ENCODE peak calls at places on chromosomes 7 and 10, in four cellular contexts. W, Q, U and F are unnamed samples.

GRCh38 chr10:119079572-119080520 is 771 bp downstream of the EIF3A start:
- DNase-seq in W (peak; percentile 81), Q (peak; percentile 46), U (peak; percentile 60), F (peak; percentile 44)

GRCh38 chr10:80357000-80357803 is 621 bp downstream of the DYDC2 start:
- DNase-seq in W (peak; percentile 8), Q (no peak), U (peak; percentile 23), F (no peak)

GRCh38 chr10:78413294-78414055 is 379.8 kb downstream of the RPS24 start:
- DNase-seq in W (no peak), Q (no peak), U (no peak), F (no peak)

GRCh38 chr7:22277375-22277774 is 79.6 kb downstream of the RAPGEF5 start:
- DNase-seq in W (no peak), Q (no peak), U (no peak), F (no peak)

GRCh38 chr7:124088590-124088989 is 55.7 kb upstream of the TMEM229A start:
- DNase-seq in W (no peak), Q (no peak), U (no peak), F (no peak)

GRCh38 chr7:54880326-54880989 is 121.4 kb upstream of the SEC61G start:
- DNase-seq in W (peak; percentile 75), Q (no peak), U (no peak), F (no peak)

GRCh38 chr10:100882681-100883321 is 30.0 kb upstream of the SLF2 start:
- DNase-seq in W (no peak), Q (no peak), U (no peak), F (no peak)

GRCh38 chr7:152180587-152180986 is 155.1 kb downstream of the GALNT11 start:
- DNase-seq in W (no peak), Q (no peak), U (no peak), F (no peak)

GRCh38 chr7:91504919-91505318 is 240.7 kb downstream of the FZD1 start:
- DNase-seq in W (no peak), Q (no peak), U (no peak), F (no peak)

GRCh38 chr7:71637578-71637977 is 505.6 kb downstream of the GALNT17 start:
- DNase-seq in W (no peak), Q (no peak), U (no peak), F (no peak)

GRCh38 chr10:48251525-48252353 is 22.8 kb downstream of the FRMPD2 start:
- DNase-seq in W (peak; percentile 16), Q (no peak), U (no peak), F (no peak)

GRCh38 chr10:24452030-24452429 is 243.1 kb downstream of the KIAA1217 start:
- DNase-seq in W (no peak), Q (no peak), U (no peak), F (no peak)

GRCh38 chr10:74542077-74542476 is 284.3 kb upstream of the KAT6B start:
- DNase-seq in W (peak; percentile 10), Q (no peak), U (no peak), F (no peak)

GRCh38 chr7:72805526-72806494 is 22.2 kb downstream of the TYW1B start:
- DNase-seq in W (no peak), Q (no peak), U (no peak), F (no peak)

GRCh38 chr10:103855852-103856496 is 598 bp upstream of the SH3PXD2A start:
- DNase-seq in W (no peak), Q (no peak), U (no peak), F (no peak)

GRCh38 chr7:13989138-13989943 is at the start of gene ETV1:
- DNase-seq in W (peak; percentile 35), Q (no peak), U (no peak), F (peak; percentile 11)

GRCh38 chr10:79422178-79422892 is 23.1 kb downstream of the ZCCHC24 start:
- DNase-seq in W (no peak), Q (no peak), U (no peak), F (no peak)

GRCh38 chr7:157690058-157690832 is 353.4 kb downstream of the DNAJB6 start:
- DNase-seq in W (no peak), Q (no peak), U (no peak), F (no peak)

GRCh38 chr7:5528071-5528814 is 104.6 kb upstream of the TNRC18 start:
- DNase-seq in W (peak; percentile 66), Q (peak; percentile 32), U (peak; percentile 72), F (peak; percentile 21)

GRCh38 chr10:133260895-133261725 is 15.6 kb downstream of the ADAM8 start:
- DNase-seq in W (peak; percentile 71), Q (peak; percentile 56), U (peak; percentile 85), F (peak; percentile 67)

GRCh38 chr10:125159932-125160855 is at the start of gene CTBP2:
- DNase-seq in W (peak; percentile 59), Q (no peak), U (no peak), F (no peak)

GRCh38 chr7:105794741-105795729 is 81.4 kb downstream of the ATXN7L1 start:
- DNase-seq in W (no peak), Q (no peak), U (no peak), F (no peak)

GRCh38 chr10:127928021-127928806 is 21.3 kb downstream of the PTPRE start:
- DNase-seq in W (no peak), Q (no peak), U (no peak), F (no peak)

GRCh38 chr10:24553051-24553612 is 170.6 kb downstream of the ARHGAP21 start:
- DNase-seq in W (no peak), Q (no peak), U (no peak), F (no peak)

GRCh38 chr7:36287371-36288241 is 102.1 kb upstream of the ANLN start:
- DNase-seq in W (no peak), Q (no peak), U (no peak), F (peak; percentile 35)

GRCh38 chr10:1212571-1213141 is 156.5 kb downstream of the WDR37 start:
- DNase-seq in W (no peak), Q (no peak), U (no peak), F (no peak)

GRCh38 chr10:133388973-133389818 is 4.8 kb upstream of the MTG1 start:
- DNase-seq in W (peak; percentile 57), Q (no peak), U (peak; percentile 63), F (no peak)

GRCh38 chr10:112435013-112435619 is 11.6 kb downstream of the ZDHHC6 start:
- DNase-seq in W (no peak), Q (no peak), U (no peak), F (no peak)

GRCh38 chr10:70551971-70552422 is 50.5 kb downstream of the PRF1 start:
- DNase-seq in W (peak; percentile 34), Q (no peak), U (no peak), F (no peak)

GRCh38 chr10:63711361-63711760 is 190.2 kb downstream of the REEP3 start:
- DNase-seq in W (no peak), Q (no peak), U (no peak), F (no peak)